ENCODE peak calls at places on chromosome 1, in five cellular contexts. N is kidney glomerular epithelial cell, A is A549, U is esophagus muscularis mucosa, X is dermis microvascular lymphatic vessel endothelial cell. W is an unnamed sample.
A peak's percentile ranks its signal among the peaks of the same experiment; 100 is the strongest.

GRCh38 chr1:33228935-33229487 is 27.3 kb upstream of the ZNF362 start:
- DNase-seq in N (peak; percentile 9), A (no peak), U (peak; percentile 87), X (no peak), W (no peak)

GRCh38 chr1:19744335-19744743 is 55.4 kb downstream of the TMCO4 start:
- DNase-seq in N (no peak), A (no peak), U (no peak), X (no peak), W (no peak)

GRCh38 chr1:116988248-116988647 is 13.3 kb upstream of the CD101 start:
- DNase-seq in N (no peak), A (no peak), U (no peak), X (no peak), W (no peak)

GRCh38 chr1:100955322-100955721 is 59.4 kb downstream of the SLC30A7 start:
- DNase-seq in N (peak; percentile 14), A (no peak), U (no peak), X (peak; percentile 80), W (no peak)

GRCh38 chr1:43858324-43858723 is 75.3 kb upstream of the ARTN start:
- DNase-seq in N (peak; percentile 91), A (no peak), U (no peak), X (no peak), W (no peak)

GRCh38 chr1:41360074-41361027 is 883 bp upstream of the FOXO6 start:
- DNase-seq in N (no peak), A (no peak), U (no peak), X (no peak), W (no peak)

GRCh38 chr1:204650911-204651570 is 34.5 kb downstream of the LRRN2 start:
- DNase-seq in N (no peak), A (no peak), U (no peak), X (no peak), W (no peak)

GRCh38 chr1:27366411-27367159 is at the start of gene MAP3K6:
- DNase-seq in N (peak; percentile 48), A (peak; percentile 70), U (peak; percentile 98), X (peak; percentile 64), W (no peak)

GRCh38 chr1:7667625-7668218 is 103.4 kb upstream of the VAMP3 start:
- DNase-seq in N (peak; percentile 57), A (peak; percentile 66), U (peak; percentile 98), X (peak; percentile 80), W (peak; percentile 76)

GRCh38 chr1:218273757-218274505 is 11.2 kb upstream of the RRP15 start:
- DNase-seq in N (no peak), A (no peak), U (no peak), X (no peak), W (no peak)

GRCh38 chr1:55021965-55022546 is 17.3 kb upstream of the PCSK9 start:
- DNase-seq in N (peak; percentile 88), A (peak; percentile 83), U (no peak), X (peak; percentile 86), W (peak; percentile 51)

GRCh38 chr1:247746391-247746935 is 1.5 kb downstream of the OR14A2 start:
- DNase-seq in N (no peak), A (no peak), U (no peak), X (no peak), W (no peak)

GRCh38 chr1:9553736-9554144 is 14.5 kb downstream of the SLC25A33 start:
- DNase-seq in N (no peak), A (no peak), U (no peak), X (no peak), W (no peak)

GRCh38 chr1:226814751-226815496 is 55.5 kb upstream of the PSEN2 start:
- DNase-seq in N (peak; percentile 84), A (peak; percentile 56), U (peak; percentile 93), X (peak; percentile 97), W (no peak)

GRCh38 chr1:18917071-18917799 is 14.9 kb upstream of the ALDH4A1 start:
- DNase-seq in N (no peak), A (no peak), U (no peak), X (no peak), W (no peak)

GRCh38 chr1:202571719-202572339 is 138.4 kb downstream of the SYT2 start:
- DNase-seq in N (no peak), A (peak; percentile 53), U (no peak), X (peak; percentile 43), W (no peak)

GRCh38 chr1:11071463-11072215 is 11.8 kb upstream of the SRM start:
- DNase-seq in N (no peak), A (no peak), U (no peak), X (no peak), W (no peak)

GRCh38 chr1:37515185-37516034 is 844 bp upstream of the MEAF6 start:
- DNase-seq in N (no peak), A (no peak), U (no peak), X (no peak), W (no peak)

GRCh38 chr1:88736633-88737248 is 52.7 kb downstream of the PKN2 start:
- DNase-seq in N (peak; percentile 11), A (peak; percentile 4), U (no peak), X (peak; percentile 53), W (no peak)

GRCh38 chr1:205144751-205145150 is 23.0 kb upstream of the RBBP5 start:
- DNase-seq in N (peak; percentile 74), A (no peak), U (no peak), X (peak; percentile 59), W (no peak)

GRCh38 chr1:246506440-246506784 is 667 bp downstream of the SMYD3 start:
- DNase-seq in N (no peak), A (no peak), U (peak; percentile 87), X (no peak), W (no peak)

GRCh38 chr1:114386129-114387037 is 124.6 kb downstream of the TRIM33 start:
- DNase-seq in N (no peak), A (no peak), U (no peak), X (no peak), W (no peak)

GRCh38 chr1:82225407-82226197 is 424.9 kb downstream of the ADGRL2 start:
- DNase-seq in N (peak; percentile 55), A (no peak), U (no peak), X (peak; percentile 75), W (no peak)

GRCh38 chr1:1621173-1621661 is 5.9 kb downstream of the MIB2 start:
- DNase-seq in N (no peak), A (no peak), U (no peak), X (no peak), W (no peak)

GRCh38 chr1:90850181-90850924 is 133.3 kb upstream of the BARHL2 start:
- DNase-seq in N (no peak), A (peak; percentile 14), U (no peak), X (peak; percentile 7), W (no peak)

GRCh38 chr1:113252166-113252565 is 138.1 kb upstream of the MAGI3 start:
- DNase-seq in N (no peak), A (no peak), U (no peak), X (no peak), W (no peak)

GRCh38 chr1:156805766-156806511 is 10.7 kb downstream of the SH2D2A start:
- DNase-seq in N (no peak), A (no peak), U (no peak), X (peak; percentile 37), W (no peak)

GRCh38 chr1:228282329-228283042 is 74.6 kb downstream of the OBSCN start:
- DNase-seq in N (no peak), A (no peak), U (no peak), X (no peak), W (no peak)

GRCh38 chr1:218673170-218673569 is 328.0 kb downstream of the TGFB2 start:
- DNase-seq in N (no peak), A (no peak), U (no peak), X (no peak), W (no peak)

GRCh38 chr1:201013991-201014815 is 9.3 kb downstream of the KIF21B start:
- DNase-seq in N (no peak), A (no peak), U (no peak), X (peak; percentile 13), W (no peak)

GRCh38 chr1:153572569-153573015 is 6.9 kb upstream of the S100A2 start:
- DNase-seq in N (peak; percentile 90), A (peak; percentile 78), U (no peak), X (peak; percentile 96), W (no peak)

GRCh38 chr1:213186168-213186567 is 135.1 kb downstream of the RPS6KC1 start:
- DNase-seq in N (no peak), A (no peak), U (no peak), X (no peak), W (no peak)

GRCh38 chr1:162937721-162938395 is 76.9 kb upstream of the CCDC190 start:
- DNase-seq in N (no peak), A (no peak), U (no peak), X (no peak), W (no peak)

GRCh38 chr1:93461236-93461635 is 13.3 kb downstream of the FNBP1L start:
- DNase-seq in N (no peak), A (no peak), U (no peak), X (no peak), W (no peak)

GRCh38 chr1:163824006-163824405 is 502.3 kb downstream of the NUF2 start:
- DNase-seq in N (peak; percentile 10), A (no peak), U (no peak), X (peak; percentile 28), W (no peak)

GRCh38 chr1:209076688-209077087 is 506.8 kb upstream of the CAMK1G start:
- DNase-seq in N (no peak), A (no peak), U (no peak), X (peak; percentile 12), W (no peak)

GRCh38 chr1:4058122-4058521 is 158.1 kb upstream of the C1orf174 start:
- DNase-seq in N (no peak), A (no peak), U (no peak), X (no peak), W (no peak)

GRCh38 chr1:234656981-234657651 is 47.1 kb upstream of the IRF2BP2 start:
- DNase-seq in N (peak; percentile 54), A (peak; percentile 85), U (peak; percentile 53), X (peak; percentile 95), W (no peak)

GRCh38 chr1:246214708-246215504 is 292.2 kb downstream of the SMYD3 start:
- DNase-seq in N (no peak), A (no peak), U (no peak), X (peak; percentile 97), W (no peak)

W was measured in activated naive CD4-positive, alpha-beta T cell.